ENCODE peak calls at places on chromosomes 6 and 20, in four cellular contexts. C is HepG2, S is K562, M is GM12878. F is an unnamed sample.

GRCh38 chr6:16751251-16751946 is 9.9 kb downstream of the ATXN1 start:
- DNase-seq in C (no peak), S (no peak), M (no peak), F (no peak)

GRCh38 chr20:47464380-47465101 is 37.1 kb upstream of the NCOA3 start:
- DNase-seq in C (peak), S (peak), M (no peak), F (peak)

GRCh38 chr20:20736303-20736702 is 23.9 kb upstream of the RALGAPA2 start:
- DNase-seq in C (no peak), S (no peak), M (no peak), F (no peak)

GRCh38 chr6:34132486-34133185 is 13.3 kb downstream of the GRM4 start:
- DNase-seq in C (peak), S (peak), M (no peak), F (peak)

GRCh38 chr20:38218566-38218885 is 42.0 kb downstream of the KIAA1755 start:
- DNase-seq in C (no peak), S (no peak), M (no peak), F (no peak)

GRCh38 chr6:111631930-111632460 is 26.3 kb upstream of the TRAF3IP2 start:
- DNase-seq in C (no peak), S (no peak), M (no peak), F (no peak)

GRCh38 chr6:48671506-48671905 is 560.5 kb upstream of the PTCHD4 start:
- DNase-seq in C (no peak), S (no peak), M (no peak), F (no peak)

GRCh38 chr20:3655032-3655405 is 8.2 kb downstream of the GFRA4 start:
- DNase-seq in C (no peak), S (no peak), M (no peak), F (no peak)

GRCh38 chr6:30206799-30207618 is 6.2 kb downstream of the TRIM26 start:
- DNase-seq in C (peak), S (no peak), M (no peak), F (no peak)

GRCh38 chr6:112035446-112035845 is 18.5 kb upstream of the CCN6 start:
- DNase-seq in C (no peak), S (no peak), M (no peak), F (no peak)

GRCh38 chr20:33178726-33179125 is 10.8 kb downstream of the BPIFA2 start:
- DNase-seq in C (peak), S (no peak), M (no peak), F (no peak)

GRCh38 chr6:11194399-11195274 is 37.8 kb downstream of the NEDD9 start:
- DNase-seq in C (no peak), S (no peak), M (no peak), F (no peak)

GRCh38 chr6:119303164-119303887 is 46.2 kb downstream of the MAN1A1 start:
- DNase-seq in C (no peak), S (peak), M (no peak), F (no peak)
- TF ChIP-seq BHLHE40 in C (no peak), S (no peak), M (no peak), F (no peak)

DNA sequence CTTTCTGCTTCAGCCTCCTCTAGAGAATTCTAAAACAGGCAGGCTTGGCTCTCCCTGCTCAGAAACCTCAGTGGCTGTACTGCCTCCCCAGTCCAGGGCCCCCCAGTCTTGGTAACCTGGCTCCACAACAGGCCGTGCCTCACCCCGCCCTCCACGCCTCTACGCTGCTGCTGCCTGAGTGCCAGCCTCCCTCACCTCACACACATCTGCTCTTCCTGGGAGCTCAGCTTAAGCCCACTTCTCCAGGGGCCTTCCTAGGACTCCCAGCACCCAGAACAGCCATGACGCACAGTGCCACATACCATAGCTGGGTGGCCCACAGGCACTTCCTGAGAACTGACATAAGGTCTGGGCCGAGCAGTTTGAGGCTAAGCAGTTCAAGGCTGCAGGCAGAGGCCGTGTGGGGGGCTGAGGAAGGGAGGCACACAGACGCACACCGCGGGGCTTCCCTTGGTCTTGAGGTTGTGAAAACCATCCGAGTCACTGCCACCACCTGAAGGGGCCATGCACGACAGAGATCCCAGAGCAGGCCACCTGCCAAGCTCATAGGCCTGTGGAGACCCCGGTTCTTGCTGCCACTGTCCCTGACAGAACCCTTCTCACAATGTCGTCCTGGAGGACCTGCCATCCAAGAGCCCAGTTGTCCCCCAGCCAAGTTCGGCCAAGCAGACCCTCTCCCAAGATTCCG is 42.6 kb downstream of the DSTN start:
- DNase-seq in C (peak), S (no peak), M (no peak), F (no peak)
- TF ChIP-seq FOXM1 in C (no peak), S (no peak), M (no peak), F (no peak)

GRCh38 chr6:122995930-122996796 is at the start of gene CLVS2:
- DNase-seq in C (no peak), S (peak), M (no peak), F (peak)
- TF ChIP-seq BHLHE40 in C (no peak), S (no peak), M (no peak), F (no peak)

GRCh38 chr6:152648090-152648489 is 10.9 kb upstream of the SYNE1 start:
- DNase-seq in C (no peak), S (no peak), M (no peak), F (no peak)

GRCh38 chr6:152637422-152638047 is 373 bp upstream of the SYNE1 start:
- DNase-seq in C (no peak), S (no peak), M (no peak), F (no peak)

GRCh38 chr6:152636675-152637421 is at the start of gene SYNE1:
- DNase-seq in C (no peak), S (no peak), M (no peak), F (peak)

DNA sequence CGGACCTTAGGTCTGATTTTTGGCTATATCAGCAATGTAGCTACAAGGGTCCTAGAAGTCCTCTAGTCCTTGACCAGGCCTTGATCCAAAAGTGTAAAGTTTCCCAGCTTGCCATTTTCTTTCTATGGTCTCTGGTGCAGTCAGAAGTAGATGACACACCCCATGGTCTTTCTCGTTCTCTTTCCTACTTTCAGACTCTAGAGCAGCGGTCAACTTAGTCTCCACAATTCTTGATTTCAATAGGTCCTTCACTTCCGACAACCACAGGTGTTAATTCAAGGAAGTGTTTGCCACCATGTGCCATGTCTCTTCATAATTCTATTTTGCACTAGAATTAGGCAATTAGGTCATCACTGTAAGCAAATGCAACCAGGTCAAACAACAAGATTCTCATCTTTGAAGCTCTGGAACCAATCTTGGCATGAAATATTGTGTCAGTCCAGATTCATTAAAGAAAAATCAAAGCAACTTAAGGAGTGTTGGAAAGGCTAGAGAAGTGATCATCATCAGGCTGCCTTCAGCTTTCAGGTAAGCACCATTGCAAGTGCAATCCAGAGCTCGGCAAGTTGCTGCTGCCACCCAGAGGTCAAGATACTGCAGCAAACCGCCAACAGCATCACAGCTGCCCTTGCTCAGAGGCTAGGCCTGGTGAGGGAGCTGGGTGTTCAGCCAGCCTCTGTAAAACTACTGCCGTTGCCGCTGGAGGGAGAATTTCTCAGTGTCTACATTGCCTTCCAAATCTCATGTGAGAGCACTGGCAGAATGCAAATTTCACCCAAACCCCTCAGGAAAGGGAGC is 5.6 kb upstream of the SYNE1 start:
- DNase-seq in C (peak), S (peak), M (no peak), F (peak)
- TF ChIP-seq FOXM1 in C (no peak), S (no peak), M (no peak), F (no peak)

DNA sequence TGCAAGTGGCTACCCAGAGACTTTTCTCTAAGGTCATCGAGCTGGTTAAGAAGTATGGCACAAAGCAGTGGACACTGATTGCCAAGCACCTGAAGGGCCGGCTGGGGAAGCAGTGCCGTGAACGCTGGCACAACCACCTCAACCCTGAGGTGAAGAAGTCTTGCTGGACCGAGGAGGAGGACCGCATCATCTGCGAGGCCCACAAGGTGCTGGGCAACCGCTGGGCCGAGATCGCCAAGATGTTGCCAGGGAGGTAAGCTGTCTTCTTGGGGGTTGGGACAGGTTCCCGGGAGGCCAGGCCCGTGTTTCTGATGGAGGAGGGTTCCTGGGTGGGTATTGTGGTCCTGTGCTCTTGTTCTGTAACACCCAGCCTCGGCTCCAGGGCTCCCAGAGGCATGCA is 19.9 kb downstream of the MYBL2 start:
- DNase-seq in C (no peak), S (no peak), M (no peak), F (no peak)
- TF ChIP-seq BHLHE40 in C (no peak), S (no peak), M (no peak), F (no peak)

DNA sequence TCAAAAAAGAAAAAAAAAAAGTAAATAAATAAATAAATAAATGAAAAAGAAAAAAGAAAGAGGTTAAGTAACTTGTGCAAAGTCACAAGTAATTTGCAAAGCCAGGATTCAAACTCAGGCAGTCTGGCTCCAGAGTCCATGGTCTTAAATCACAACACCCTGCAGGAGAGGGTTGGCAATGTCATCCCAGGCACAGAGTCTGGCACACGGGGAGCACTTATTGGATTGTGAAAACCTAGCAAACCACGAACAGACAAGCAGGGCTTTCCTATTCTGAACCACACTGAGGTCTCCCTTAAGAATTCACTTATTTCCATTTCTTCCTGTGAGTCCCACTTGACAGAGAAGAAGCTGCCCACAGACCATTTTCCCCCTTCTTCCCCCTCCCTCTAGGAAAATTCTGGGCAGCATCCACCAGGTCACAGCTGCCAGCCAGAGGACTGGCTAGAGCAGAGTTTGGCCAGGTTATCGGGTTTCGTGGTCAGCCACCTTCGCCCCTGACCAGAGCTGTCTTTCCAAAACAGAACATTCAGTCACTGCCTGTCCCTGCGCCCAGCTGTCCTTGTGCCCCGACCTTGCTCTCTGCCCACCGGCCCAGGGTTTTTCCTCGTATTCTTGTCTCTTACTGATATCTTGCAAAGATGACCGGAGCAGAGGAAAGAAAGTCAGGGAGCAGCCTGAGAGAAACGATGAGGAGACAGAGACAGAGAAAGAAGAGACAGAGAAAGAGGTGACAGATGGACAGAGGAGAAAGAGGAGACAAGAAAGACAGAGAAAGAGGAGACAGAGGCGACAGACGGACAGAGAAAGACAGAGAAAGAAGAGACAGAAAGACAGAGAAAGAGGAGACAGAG is 106.4 kb upstream of the PTPN1 start:
- DNase-seq in C (no peak), S (no peak), M (no peak), F (no peak)
- TF ChIP-seq FOXM1 in C (no peak), S (no peak), M (no peak), F (no peak)

GRCh38 chr20:48583801-48584200 is 244.0 kb downstream of the PREX1 start:
- DNase-seq in C (no peak), S (no peak), M (no peak), F (no peak)
- TF ChIP-seq BHLHE40 in C (no peak), S (no peak), M (no peak), F (no peak)

DNA sequence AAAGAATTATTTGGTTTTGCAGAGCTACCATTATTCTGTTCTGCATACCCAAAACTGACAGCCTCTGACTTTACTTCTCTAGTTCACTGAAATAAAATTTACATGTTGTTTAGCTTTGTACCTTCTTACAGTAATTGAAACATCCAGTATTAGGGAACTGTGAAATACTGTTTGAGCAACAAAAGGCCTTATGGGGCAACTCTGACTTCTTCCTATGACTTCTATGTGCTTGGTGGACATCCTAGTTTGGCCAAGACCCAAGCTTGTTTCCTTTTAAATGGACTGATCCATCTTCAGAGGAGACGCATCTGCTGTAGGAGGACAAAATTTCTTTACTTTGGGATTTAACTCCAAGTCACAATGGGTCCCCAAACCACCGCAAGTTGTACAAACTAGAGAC is 44.7 kb downstream of the NR2E1 start:
- DNase-seq in C (no peak), S (no peak), M (no peak), F (no peak)
- TF ChIP-seq FOXM1 in C (no peak), S (no peak), M (no peak), F (no peak)

DNA sequence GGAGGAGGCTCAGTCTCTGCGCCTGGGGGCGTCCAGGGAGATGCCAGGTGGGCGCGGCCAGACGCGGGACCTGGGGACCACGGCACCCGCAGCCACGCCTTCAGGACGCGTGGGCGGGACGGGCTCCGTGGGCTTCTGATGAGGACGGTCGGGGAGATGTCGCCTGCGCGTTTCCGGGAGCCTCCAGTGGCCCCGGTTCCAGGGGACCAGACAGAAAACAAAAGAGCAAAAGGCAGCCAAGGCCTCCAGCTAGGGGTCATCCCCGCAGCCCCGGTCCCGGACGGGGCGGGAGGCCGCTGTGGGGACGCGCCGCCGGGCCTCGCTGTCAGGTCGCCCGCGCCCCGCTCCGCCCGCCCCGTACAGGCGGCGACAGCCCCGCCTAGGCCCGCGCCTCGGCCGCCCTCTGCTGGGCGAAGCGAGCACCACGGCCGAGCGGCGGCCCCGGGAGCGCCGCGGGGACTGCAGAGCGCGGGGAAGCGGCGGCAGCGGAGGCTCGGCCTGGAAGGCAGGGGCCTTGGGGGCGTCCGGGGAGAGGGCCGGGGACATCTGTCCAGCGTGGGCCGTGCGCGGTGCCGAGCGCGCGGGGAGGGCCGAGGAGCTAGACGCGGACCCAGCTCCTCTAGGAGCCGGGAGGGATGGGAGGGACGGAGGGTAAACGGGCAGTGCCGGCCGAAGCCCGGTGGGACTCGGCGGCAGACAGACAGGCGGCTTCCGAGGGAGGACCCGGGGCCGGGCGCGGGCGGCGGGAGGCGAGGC is 48.7 kb downstream of the TMEM242 start:
- DNase-seq in C (peak), S (peak), M (peak), F (peak)
- TF ChIP-seq BHLHE40 in C (no peak), S (no peak), M (peak), F (no peak)